ENCODE peak calls at places on chromosome 2, in seven cellular contexts. H is NAMALWA, W is HT1080, R is neural progenitor cell, C is omental fat pad, T is GDM1, O is H54. N is an unnamed sample.

GRCh38 chr2:26864226-26864625 is 16.3 kb downstream of the DPYSL5 start:
- DNase-seq in W (no peak), O (no peak), C (no peak), H (no peak), T (no peak), R (no peak), N (no peak)

GRCh38 chr2:12619975-12620374 is 96.8 kb upstream of the TRIB2 start:
- DNase-seq in W (peak; percentile 81), C (no peak), O (peak; percentile 29), T (no peak), H (no peak), R (no peak), N (no peak)

GRCh38 chr2:151946856-151947523 is 118.8 kb upstream of the ARL5A start:
- DNase-seq in T (no peak), H (peak; percentile 83), O (peak; percentile 33), C (peak; percentile 27), R (peak; percentile 78), W (no peak), N (peak; percentile 56)

GRCh38 chr2:178404380-178404767 is 46.6 kb downstream of the PRKRA start:
- DNase-seq in T (no peak), C (no peak), O (peak; percentile 44), R (no peak), W (peak; percentile 91), H (peak; percentile 65), N (no peak)

GRCh38 chr2:110115291-110116032 is at the start of gene MALL:
- DNase-seq in T (no peak), C (no peak), H (no peak), R (peak; percentile 54), W (no peak), O (peak; percentile 54), N (no peak)

GRCh38 chr2:203987959-203988358 is 51.4 kb downstream of the ICOS start:
- DNase-seq in H (no peak), T (no peak), R (no peak), O (no peak), C (no peak), W (no peak), N (no peak)

GRCh38 chr2:44912660-44913059 is 28.8 kb upstream of the SIX3 start:
- DNase-seq in R (no peak), H (no peak), W (peak; percentile 77), C (no peak), O (no peak), T (no peak), N (no peak)

GRCh38 chr2:233353769-233354499 is at the start of gene DGKD:
- DNase-seq in R (peak; percentile 87), O (no peak), H (peak; percentile 83), C (no peak), W (no peak), T (peak; percentile 46), N (peak; percentile 93)

GRCh38 chr2:72095364-72095763 is 52.3 kb downstream of the CYP26B1 start:
- DNase-seq in C (no peak), W (no peak), T (no peak), R (no peak), H (no peak), O (no peak), N (no peak)

GRCh38 chr2:179233626-179234430 is 30.8 kb downstream of the SESTD1 start:
- DNase-seq in C (no peak), W (no peak), H (no peak), R (no peak), T (no peak), O (no peak), N (no peak)

N was measured in B cell.